ENCODE peak calls at places on chromosomes 11 and 22, in six cellular contexts. C is IMR-90, H is mesenchymal stem cell, N is neuronal stem cell, S is H9, W is H1. G is an unnamed sample.

GRCh38 chr11:57230797-57231538 is 6.1 kb downstream of the APLNR start:
- DNase-seq in C (no peak), H (no peak), N (no peak), S (peak), W (no peak), G (peak)

GRCh38 chr11:45765836-45766235 is 39.1 kb upstream of the SLC35C1 start:
- DNase-seq in C (no peak), H (no peak), N (no peak), S (no peak), W (no peak), G (no peak)

GRCh38 chr22:20128902-20129746 is 2.5 kb upstream of the ZDHHC8 start:
- DNase-seq in C (peak), H (peak), N (no peak), S (peak), W (no peak), G (peak)

GRCh38 chr11:117300301-117300700 is 9.2 kb downstream of the BACE1-AS start:
- DNase-seq in C (peak), H (peak), N (peak), S (peak), W (no peak), G (peak)

GRCh38 chr11:9047986-9048522 is 43.3 kb downstream of the SCUBE2 start:
- DNase-seq in C (peak), H (peak), N (no peak), S (no peak), W (no peak), G (no peak)

GRCh38 chr22:20523118-20523983 is 15.9 kb downstream of the MED15 start:
- DNase-seq in C (peak), H (peak), N (no peak), S (no peak), W (no peak), G (peak)

GRCh38 chr11:46659908-46660307 is 40.5 kb downstream of the ARHGAP1 start:
- DNase-seq in C (peak), H (peak), N (no peak), S (no peak), W (no peak), G (no peak)

GRCh38 chr11:128482512-128483191 is 104.7 kb downstream of the ETS1 start:
- DNase-seq in C (peak), H (peak), N (no peak), S (no peak), W (no peak), G (no peak)

GRCh38 chr11:106263527-106263926 is 186.1 kb downstream of the AASDHPPT start:
- DNase-seq in C (no peak), H (no peak), N (no peak), S (no peak), W (no peak), G (no peak)

GRCh38 chr11:72429626-72430025 is 4.7 kb downstream of the CLPB start:
- DNase-seq in C (no peak), H (no peak), N (no peak), S (no peak), W (no peak), G (no peak)

GRCh38 chr11:11464555-11464954 is 111.5 kb upstream of the CSNK2A3 start:
- DNase-seq in C (peak), H (no peak), N (no peak), S (no peak), W (no peak), G (no peak)

GRCh38 chr11:41612415-41612814 is 153.0 kb upstream of the LRRC4C start:
- DNase-seq in C (no peak), H (no peak), N (no peak), S (no peak), W (no peak), G (peak)

GRCh38 chr11:47244664-47245350 is 3.8 kb downstream of the ACP2 start:
- DNase-seq in C (no peak), H (peak), N (no peak), S (no peak), W (no peak), G (no peak)

GRCh38 chr11:68275721-68276488 is 4.1 kb upstream of the C11orf24 start:
- DNase-seq in C (no peak), H (no peak), N (no peak), S (no peak), W (no peak), G (no peak)

GRCh38 chr11:126703661-126704060 is 296.9 kb downstream of the KIRREL3 start:
- DNase-seq in C (no peak), H (no peak), N (no peak), S (no peak), W (no peak), G (peak)
- H2BK15ac ChIP-seq in C (no peak), H (no peak), N (no peak), S (no peak), W (no peak), G (no peak)

GRCh38 chr11:122743949-122744876 is 88.7 kb downstream of the UBASH3B start:
- DNase-seq in C (no peak), H (peak), N (no peak), S (no peak), W (no peak), G (no peak)
- H2BK15ac ChIP-seq in C (peak), H (no peak), N (no peak), S (no peak), W (peak), G (no peak)

DNA sequence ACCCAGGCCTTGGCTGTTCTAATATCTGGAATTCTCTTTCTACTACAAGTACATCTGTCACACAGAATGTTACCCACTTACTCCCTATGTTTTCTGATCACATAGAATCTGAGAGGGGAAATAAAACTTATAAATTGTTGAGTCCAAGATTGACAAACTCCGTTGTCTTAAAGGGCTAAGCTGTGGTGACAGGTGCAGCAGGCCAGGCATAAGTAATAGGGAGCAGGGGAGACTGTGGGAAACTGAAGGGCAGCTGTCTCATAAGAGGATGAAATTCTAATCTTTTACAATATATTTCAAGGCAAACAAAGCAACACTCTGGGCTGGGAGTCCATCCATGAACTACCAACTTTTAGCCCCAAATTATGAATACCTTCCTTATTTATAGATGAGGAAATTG is 133.9 kb downstream of the SLC1A2 start:
- DNase-seq in C (no peak), H (no peak), N (no peak), S (no peak), W (no peak), G (no peak)
- H2BK15ac ChIP-seq in C (no peak), H (no peak), N (no peak), S (no peak), W (no peak), G (no peak)

GRCh38 chr11:61333638-61334433 is 808 bp downstream of the TKFC start:
- DNase-seq in C (no peak), H (no peak), N (no peak), S (no peak), W (no peak), G (no peak)

GRCh38 chr11:61332266-61332822 is 561 bp downstream of the DDB1 start:
- DNase-seq in C (peak), H (peak), N (no peak), S (no peak), W (no peak), G (peak)

GRCh38 chr11:61331636-61332035 is 1.3 kb downstream of the DDB1 start:
- DNase-seq in C (no peak), H (no peak), N (no peak), S (no peak), W (no peak), G (no peak)

GRCh38 chr11:61334434-61335354 is 1.7 kb downstream of the TKFC start:
- DNase-seq in C (peak), H (peak), N (no peak), S (no peak), W (no peak), G (peak)

GRCh38 chr11:61332823-61333637 is at the start of the genes DDB1 and TKFC:
- DNase-seq in C (peak), H (peak), N (peak), S (peak), W (peak), G (peak)
- H2BK15ac ChIP-seq in C (peak), H (peak), N (no peak), S (no peak), W (peak), G (no peak)

GRCh38 chr22:21736084-21736642 is 569 bp upstream of the YPEL1 start:
- DNase-seq in C (no peak), H (no peak), N (no peak), S (no peak), W (no peak), G (no peak)
- H2BK15ac ChIP-seq in C (no peak), H (peak), N (peak), S (no peak), W (peak), G (no peak)

GRCh38 chr11:70834277-70834940 is 418.0 kb downstream of the SHANK2 start:
- DNase-seq in C (peak), H (no peak), N (no peak), S (peak), W (no peak), G (peak)
- H2BK15ac ChIP-seq in C (no peak), H (no peak), N (peak), S (no peak), W (no peak), G (no peak)

DNA sequence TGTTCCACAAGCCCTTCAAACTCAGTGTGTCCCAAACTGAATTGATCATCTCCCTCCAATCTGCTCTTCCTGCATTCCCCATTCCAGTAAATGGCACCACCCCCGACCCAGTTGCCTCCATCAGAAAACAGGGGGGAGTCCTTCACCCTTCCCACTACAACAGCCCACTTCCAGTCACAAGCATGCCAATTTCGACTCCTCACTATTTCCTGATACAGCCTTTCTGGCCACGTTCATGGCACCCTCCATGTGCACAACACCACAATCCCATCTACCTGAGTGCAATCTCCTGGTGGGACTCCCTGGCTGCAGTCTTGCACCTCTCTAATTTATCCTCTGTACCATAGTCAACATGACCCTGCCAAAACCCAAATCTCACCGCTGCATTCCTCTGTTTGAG is 1.6 kb upstream of the DNAL4 start:
- DNase-seq in C (no peak), H (no peak), N (no peak), S (no peak), W (no peak), G (no peak)
- H2BK15ac ChIP-seq in C (no peak), H (no peak), N (no peak), S (no peak), W (peak), G (no peak)

DNA sequence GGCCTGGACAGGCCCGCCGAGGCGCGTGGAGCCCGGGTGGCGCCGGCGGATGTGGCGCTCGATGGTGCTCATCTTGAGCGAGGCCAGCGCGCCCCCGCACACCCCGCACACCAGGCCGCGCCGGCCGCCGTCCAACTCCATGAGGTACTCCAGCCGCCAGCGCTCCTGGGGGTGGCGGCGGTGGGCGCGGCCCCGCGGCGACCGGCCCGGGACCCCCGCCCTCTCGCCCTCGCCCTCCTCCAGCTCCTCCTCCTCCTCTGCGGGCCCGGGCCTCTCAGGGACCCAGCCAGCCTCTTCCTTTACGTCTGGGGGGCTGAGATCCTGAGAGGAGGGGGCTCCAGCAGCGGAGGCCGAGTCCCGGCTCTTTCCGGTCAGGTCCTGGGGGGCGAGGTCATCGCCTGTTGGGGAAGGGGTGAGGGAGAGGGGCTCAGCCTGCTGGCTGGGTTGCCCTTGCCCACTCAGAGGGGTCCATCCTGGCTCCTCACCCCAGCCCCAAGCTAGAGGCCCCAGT is 4.3 kb downstream of the ZFTA start:
- DNase-seq in C (no peak), H (no peak), N (no peak), S (no peak), W (no peak), G (no peak)
- H2BK15ac ChIP-seq in C (no peak), H (no peak), N (peak), S (no peak), W (no peak), G (no peak)

GRCh38 chr11:63837719-63838118 is 1.2 kb upstream of the MARK2 start:
- DNase-seq in C (no peak), H (no peak), N (no peak), S (no peak), W (no peak), G (no peak)
- H2BK15ac ChIP-seq in C (no peak), H (no peak), N (no peak), S (no peak), W (no peak), G (no peak)

GRCh38 chr11:61733120-61733978 is 19.1 kb upstream of the MYRF start:
- DNase-seq in C (peak), H (peak), N (peak), S (peak), W (no peak), G (peak)
- H2BK15ac ChIP-seq in C (no peak), H (peak), N (peak), S (no peak), W (peak), G (no peak)